ENCODE peak calls at places on chromosomes 12 and 14, in seven cellular contexts. F is transverse colon, B is ovary, Z is A549, W is GM12878, M is SK-N-SH, G is suprapubic skin. R is an unnamed sample.

GRCh38 chr12:481422-481821 is 21.7 kb downstream of the B4GALNT3 start:
- DNase-seq in F (no peak), B (peak; percentile 44), Z (no peak), W (no peak), M (no peak), G (peak; percentile 38), R (peak; percentile 51)

GRCh38 chr12:89470741-89471504 is 53.7 kb downstream of the GALNT4 start:
- DNase-seq in F (no peak), B (no peak), Z (peak; percentile 20), W (no peak), M (peak; percentile 29), G (no peak), R (no peak)

GRCh38 chr14:65208548-65208947 is 106.2 kb upstream of the MAX start:
- DNase-seq in F (no peak), B (no peak), Z (no peak), W (no peak), M (no peak), G (no peak), R (no peak)

GRCh38 chr14:55377236-55377635 is 34.4 kb downstream of the ATG14 start:
- DNase-seq in F (no peak), B (no peak), Z (no peak), W (no peak), M (no peak), G (no peak), R (no peak)

GRCh38 chr12:123614110-123614509 is 12.2 kb downstream of the DDX55 start:
- DNase-seq in F (no peak), B (no peak), Z (no peak), W (no peak), M (no peak), G (no peak), R (no peak)

GRCh38 chr12:144650-145284 is 69.2 kb downstream of the SLC6A12 start:
- DNase-seq in F (no peak), B (no peak), Z (no peak), W (no peak), M (no peak), G (no peak), R (no peak)

GRCh38 chr14:79016828-79017505 is 846.8 kb downstream of the NRXN3 start:
- DNase-seq in F (no peak), B (no peak), Z (no peak), W (no peak), M (no peak), G (no peak), R (no peak)

GRCh38 chr14:104602315-104602932 is 2.1 kb downstream of the TMEM179 start:
- DNase-seq in F (no peak), B (no peak), Z (no peak), W (no peak), M (peak; percentile 14), G (no peak), R (no peak)

GRCh38 chr12:80847575-80847974 is 90.2 kb downstream of the LIN7A start:
- DNase-seq in F (no peak), B (no peak), Z (no peak), W (no peak), M (no peak), G (no peak), R (no peak)

GRCh38 chr12:91276529-91276928 is 93.9 kb upstream of the DCN start:
- DNase-seq in F (no peak), B (no peak), Z (no peak), W (no peak), M (no peak), G (no peak), R (no peak)

DNA sequence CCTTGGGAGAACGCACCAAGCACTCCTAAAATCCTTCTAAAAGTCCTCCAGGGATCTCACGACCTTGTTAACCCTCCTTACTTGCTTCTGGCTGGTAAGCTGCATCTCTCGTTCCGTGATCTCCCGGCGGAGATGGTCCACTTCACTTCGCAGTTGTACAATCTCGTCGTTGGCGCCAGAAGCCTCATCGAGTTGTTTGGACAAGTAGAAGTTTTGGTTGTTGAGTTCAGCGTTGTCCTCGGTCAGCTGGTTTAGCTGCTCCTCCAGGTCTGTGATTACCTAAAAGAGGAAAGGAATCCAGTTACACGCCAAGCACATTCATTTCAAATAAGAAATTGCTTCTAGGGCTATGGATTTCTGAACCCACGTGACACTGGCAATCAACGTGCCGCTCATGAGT is 67.1 kb downstream of the PRKAB1 start:
- DNase-seq in F (no peak), B (no peak), Z (no peak), W (no peak), M (no peak), G (no peak), R (no peak)
- TF ChIP-seq EP300 in F (no peak), B (no peak), Z (no peak), W (no peak), M (no peak), G (no peak), R (no peak)

DNA sequence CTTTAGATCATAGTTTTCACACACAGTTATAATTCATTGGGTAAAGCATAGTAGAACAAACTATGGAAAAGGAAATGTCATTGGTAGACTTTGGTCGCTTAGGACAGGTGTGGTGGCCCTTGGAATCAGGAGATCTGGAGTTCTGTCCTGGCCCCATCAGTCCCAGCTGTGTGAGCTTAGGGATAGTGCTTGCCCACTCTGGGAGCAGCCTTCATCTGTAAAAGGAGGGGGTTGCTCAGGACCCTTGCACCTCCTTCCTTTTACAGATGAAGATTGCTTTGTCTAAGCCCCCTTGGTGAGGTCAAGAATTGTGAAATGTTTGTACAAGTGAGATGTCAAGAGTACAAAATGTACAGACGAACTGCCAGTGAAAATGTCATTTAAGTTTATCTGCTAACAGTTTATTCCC is 93.2 kb downstream of the BORCS5 start:
- DNase-seq in F (no peak), B (no peak), Z (no peak), W (no peak), M (no peak), G (no peak), R (no peak)
- TF ChIP-seq EP300 in F (no peak), B (no peak), Z (no peak), W (no peak), M (no peak), G (no peak), R (no peak)

GRCh38 chr12:47775100-47775911 is 2.3 kb downstream of the SLC48A1 start:
- DNase-seq in F (no peak), B (peak; percentile 62), Z (no peak), W (no peak), M (no peak), G (no peak), R (no peak)
- TF ChIP-seq EP300 in F (no peak), B (no peak), Z (no peak), W (no peak), M (no peak), G (no peak), R (no peak)

DNA sequence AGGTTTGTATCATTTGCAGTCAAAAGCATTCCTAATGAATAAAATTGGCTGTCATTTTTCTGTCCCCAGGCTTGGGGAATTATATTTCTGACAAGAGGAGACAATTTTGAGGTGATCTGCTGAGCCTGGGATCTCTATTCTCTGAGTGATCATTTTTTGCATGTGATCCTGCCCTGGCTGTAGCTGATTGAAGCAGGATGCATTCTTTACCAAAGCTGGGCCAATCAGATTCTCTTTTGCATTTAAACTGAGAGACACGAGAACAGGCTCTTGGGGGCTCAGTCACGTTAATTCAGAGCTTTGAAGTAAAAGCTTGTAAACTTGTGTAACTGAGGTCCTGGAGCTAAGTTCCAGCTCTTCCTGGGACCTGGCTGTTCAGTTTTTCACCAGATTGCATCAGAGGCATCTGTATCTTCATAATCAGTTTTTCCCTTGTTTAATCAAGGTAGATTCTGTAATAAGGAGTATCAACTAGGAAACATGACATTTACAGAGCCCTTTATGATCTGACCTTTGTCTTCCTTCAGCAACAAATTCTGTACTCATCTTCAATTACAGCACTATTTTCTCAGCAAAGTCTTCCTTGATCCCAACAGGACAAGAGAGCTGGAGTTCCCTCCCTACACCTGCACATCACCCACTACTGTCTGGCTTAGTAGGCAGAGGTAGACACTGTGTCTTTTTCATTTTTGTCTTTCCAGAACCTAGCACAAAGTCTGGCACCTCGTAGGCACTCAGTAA is 35.0 kb upstream of the MANSC4 start:
- DNase-seq in F (no peak), B (no peak), Z (no peak), W (no peak), M (no peak), G (no peak), R (no peak)
- TF ChIP-seq EP300 in F (no peak), B (no peak), Z (no peak), W (no peak), M (no peak), G (no peak), R (no peak)

DNA sequence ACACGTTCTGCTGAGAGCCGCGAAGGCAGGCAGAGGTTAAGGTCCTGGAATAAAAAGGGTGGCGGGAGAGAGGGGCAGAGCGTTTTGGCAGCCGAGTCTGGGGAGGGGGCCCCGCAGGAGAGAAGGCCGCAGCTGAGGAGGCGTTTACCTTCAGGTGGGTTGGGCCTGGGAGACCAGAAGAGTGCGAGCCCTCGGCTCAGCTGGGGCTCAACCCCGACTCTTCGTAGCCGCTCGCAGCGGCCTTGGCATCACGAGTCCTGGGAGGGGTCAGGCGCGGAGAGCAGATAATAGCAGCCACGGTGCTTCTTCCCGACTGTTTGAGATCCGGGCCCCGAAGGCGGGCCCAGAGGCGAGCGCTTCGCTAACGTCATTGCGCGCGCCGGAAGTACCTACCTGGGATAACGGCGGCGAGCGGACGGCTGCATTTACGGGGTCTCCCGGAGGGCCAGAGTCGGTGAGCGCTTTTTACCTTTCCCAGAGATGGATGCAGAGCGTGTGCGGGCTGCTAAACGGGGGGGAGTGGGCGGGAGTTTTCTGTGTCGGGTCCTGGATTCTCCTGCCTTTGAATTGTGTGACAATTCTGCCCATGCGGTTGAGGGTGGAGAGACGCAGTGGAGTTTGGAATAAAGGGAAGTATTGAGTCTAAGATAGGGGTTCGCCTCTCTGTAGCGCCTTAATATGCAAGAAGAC is at the start of the genes PPHLN1 and ZCRB1:
- DNase-seq in F (peak; percentile 87), B (peak; percentile 88), Z (peak; percentile 76), W (no peak), M (peak; percentile 86), G (peak; percentile 90), R (peak; percentile 83)
- TF ChIP-seq EP300 in F (no peak), B (no peak), Z (no peak), W (no peak), M (no peak), G (no peak), R (no peak)

GRCh38 chr12:70467908-70468733 is 102.0 kb downstream of the KCNMB4 start:
- DNase-seq in F (peak; percentile 8), B (no peak), Z (no peak), W (no peak), M (no peak), G (no peak), R (no peak)
- TF ChIP-seq EP300 in F (no peak), B (no peak), Z (no peak), W (no peak), M (no peak), G (no peak), R (no peak)